ENCODE peak calls at places on chromosomes 7 and 10, in nine cellular contexts. Y is ovary; M is glutamatergic neuron; S is adrenal gland; O is cardiac muscle cell; L is H9; Z is breast epithelium; R is SK-N-SH; B is CD8-positive, alpha-beta T cell. I is an unnamed sample.

GRCh38 chr7:20172736-20173334 is 44.3 kb downstream of the MACC1 start:
- DNase-seq in Y (peak), M (peak), S (peak), O (peak), L (peak), Z (no peak), R (peak), B (no peak), I (peak)

GRCh38 chr7:148084138-148084537 is 506.4 kb upstream of the C7orf33 start:
- DNase-seq in Y (peak), M (peak), S (peak), O (peak), L (peak), Z (no peak), R (peak), B (no peak), I (no peak)

GRCh38 chr10:97332586-97333350 is 1.8 kb downstream of the FRAT2 start:
- DNase-seq in Y (peak), M (no peak), S (peak), O (peak), L (peak), Z (no peak), R (no peak), B (no peak), I (no peak)

GRCh38 chr10:89798092-89798491 is 96.7 kb downstream of the KIF20B start:
- DNase-seq in Y (no peak), M (no peak), S (no peak), O (no peak), L (no peak), Z (no peak), R (no peak), B (no peak), I (no peak)

GRCh38 chr10:97689637-97690036 is 2.6 kb upstream of the AVPI1 start:
- DNase-seq in Y (no peak), M (no peak), S (no peak), O (peak), L (no peak), Z (no peak), R (no peak), B (no peak), I (no peak)

GRCh38 chr7:105006367-105007139 is 7.5 kb upstream of the KMT2E start:
- DNase-seq in Y (no peak), M (no peak), S (no peak), O (no peak), L (no peak), Z (no peak), R (no peak), B (no peak), I (no peak)

GRCh38 chr10:44426247-44427034 is 41.5 kb upstream of the CXCL12 start:
- DNase-seq in Y (no peak), M (no peak), S (no peak), O (no peak), L (no peak), Z (no peak), R (no peak), B (no peak), I (no peak)

GRCh38 chr7:140478361-140479061 is 794 bp downstream of the MKRN1 start:
- DNase-seq in Y (peak), M (peak), S (peak), O (peak), L (peak), Z (peak), R (peak), B (peak), I (peak)

GRCh38 chr10:98638920-98639319 is 192.2 kb upstream of the HPS1 start:
- DNase-seq in Y (no peak), M (no peak), S (no peak), O (no peak), L (no peak), Z (no peak), R (no peak), B (no peak), I (no peak)

GRCh38 chr7:28592861-28593260 is 180.5 kb downstream of the CREB5 start:
- DNase-seq in Y (no peak), M (no peak), S (no peak), O (no peak), L (no peak), Z (no peak), R (no peak), B (no peak), I (no peak)

GRCh38 chr7:98394377-98394836 is 6.5 kb downstream of the BAIAP2L1 start:
- DNase-seq in Y (no peak), M (no peak), S (no peak), O (peak), L (no peak), Z (no peak), R (no peak), B (no peak), I (no peak)

DNA sequence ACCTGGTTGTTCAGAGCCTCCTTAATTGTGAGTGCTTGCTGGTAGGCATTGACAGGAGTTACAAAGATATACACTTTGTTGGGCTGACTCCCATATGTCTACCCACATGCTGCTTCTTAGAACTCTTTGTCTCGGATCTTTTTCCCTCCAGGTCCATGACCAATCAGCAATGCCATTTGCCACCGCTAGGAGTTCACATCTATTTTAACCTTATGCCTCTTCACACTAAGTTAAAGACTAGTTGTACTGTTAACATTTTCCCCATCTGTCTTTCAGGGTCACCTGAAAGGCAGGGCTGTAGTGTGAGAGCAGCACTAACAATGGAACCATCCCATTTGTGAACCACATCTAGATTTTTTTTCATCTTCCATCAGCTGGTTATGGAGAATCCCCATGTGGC is 226.7 kb upstream of the NPY start:
- DNase-seq in Y (no peak), M (no peak), S (no peak), O (no peak), L (no peak), Z (no peak), R (no peak), B (no peak), I (no peak)
- TF ChIP-seq CTCF in Y (no peak), M (peak), S (no peak), O (no peak), L (peak), Z (no peak), R (peak), B (no peak), I (no peak)

GRCh38 chr7:93894426-93894825 is 3.9 kb upstream of the TFPI2 start:
- DNase-seq in Y (no peak), M (no peak), S (no peak), O (no peak), L (no peak), Z (no peak), R (no peak), B (no peak), I (no peak)

GRCh38 chr7:93889261-93889660 is 1.3 kb downstream of the TFPI2 start:
- DNase-seq in Y (no peak), M (no peak), S (no peak), O (peak), L (no peak), Z (no peak), R (no peak), B (no peak), I (no peak)

GRCh38 chr7:93894966-93895650 is 4.6 kb upstream of the TFPI2 start:
- DNase-seq in Y (no peak), M (no peak), S (no peak), O (peak), L (no peak), Z (no peak), R (no peak), B (no peak), I (no peak)

GRCh38 chr7:93890041-93890463 is 501 bp downstream of the TFPI2 start:
- DNase-seq in Y (peak), M (peak), S (no peak), O (peak), L (peak), Z (no peak), R (peak), B (no peak), I (peak)

GRCh38 chr7:93890464-93891068 is at the start of gene TFPI2:
- DNase-seq in Y (peak), M (peak), S (peak), O (peak), L (peak), Z (no peak), R (peak), B (no peak), I (peak)
- TF ChIP-seq CTCF in Y (no peak), M (no peak), S (no peak), O (peak), L (no peak), Z (no peak), R (no peak), B (no peak), I (no peak)

GRCh38 chr7:141752634-141753033 is 11.3 kb upstream of the TAS2R3 start:
- DNase-seq in Y (no peak), M (no peak), S (no peak), O (no peak), L (no peak), Z (no peak), R (no peak), B (no peak), I (no peak)

DNA sequence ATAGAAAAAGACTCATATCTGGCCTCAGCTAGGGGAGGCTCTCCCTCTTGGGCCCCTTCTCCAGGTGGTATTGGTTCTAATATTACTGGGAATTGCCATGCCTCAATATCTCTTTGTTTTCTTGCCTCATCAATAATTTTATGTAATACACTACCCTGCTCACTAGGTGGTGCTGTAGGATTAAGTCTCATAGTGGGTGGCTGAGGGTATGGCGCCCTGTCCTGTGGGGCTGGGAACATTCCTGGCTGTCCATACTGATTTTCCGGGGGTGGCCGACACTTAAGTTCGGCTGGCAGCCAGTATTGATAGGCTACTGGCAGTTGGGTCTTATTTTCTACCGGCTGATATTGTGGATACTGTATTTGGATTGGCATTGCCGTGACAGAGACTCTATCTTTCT is 9.0 kb upstream of the TAS2R3 start:
- DNase-seq in Y (no peak), M (no peak), S (no peak), O (peak), L (peak), Z (no peak), R (peak), B (no peak), I (no peak)
- TF ChIP-seq CTCF in Y (no peak), M (peak), S (peak), O (peak), L (peak), Z (no peak), R (peak), B (peak), I (no peak)

DNA sequence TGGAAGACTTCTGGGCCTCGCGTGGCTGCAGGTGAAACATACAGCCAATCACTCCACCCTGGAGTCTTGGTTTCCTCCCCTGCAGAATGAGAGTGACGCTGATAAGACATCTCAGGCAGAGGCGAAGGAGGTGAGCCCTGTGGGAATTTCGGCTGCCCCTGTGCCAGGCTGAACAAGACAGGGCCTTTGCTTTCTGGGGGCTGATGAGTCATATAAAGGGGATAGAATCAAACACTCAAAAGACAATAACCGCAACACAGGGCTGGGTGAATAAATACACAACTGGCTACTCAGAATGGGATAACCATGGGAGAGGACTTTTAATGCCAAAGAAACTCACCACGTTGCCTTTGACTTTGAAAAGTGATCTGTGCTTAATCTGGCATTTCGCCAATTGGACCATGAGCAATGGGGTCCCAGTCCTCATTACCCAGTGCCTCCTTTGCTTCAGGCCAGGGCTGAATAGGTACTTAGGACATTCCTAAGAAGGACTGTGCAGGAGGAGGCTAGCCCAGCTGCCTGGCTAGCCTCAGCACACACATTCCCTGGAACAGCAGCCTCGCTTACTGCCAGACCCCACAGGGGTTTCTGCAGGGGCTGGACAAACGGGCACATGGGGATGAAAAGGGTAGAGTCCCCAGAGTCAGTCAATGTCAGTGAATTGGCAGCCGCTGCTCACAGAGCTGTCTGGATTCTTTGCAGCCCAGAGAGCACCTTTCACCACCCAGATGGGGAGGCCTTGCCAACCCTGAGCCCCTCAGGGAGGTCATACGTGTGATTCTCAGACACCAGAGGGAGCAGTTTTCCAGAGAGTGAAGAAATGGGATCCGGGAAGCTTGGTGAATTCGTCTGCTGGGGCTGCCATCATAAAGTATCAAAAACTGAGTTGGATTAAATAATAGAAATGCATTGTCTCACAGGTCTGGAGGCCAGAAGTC is 143.5 kb downstream of the KCNMA1 start:
- DNase-seq in Y (no peak), M (no peak), S (no peak), O (peak), L (peak), Z (no peak), R (peak), B (no peak), I (no peak)
- TF ChIP-seq CTCF in Y (no peak), M (no peak), S (peak), O (peak), L (peak), Z (no peak), R (peak), B (no peak), I (no peak)

DNA sequence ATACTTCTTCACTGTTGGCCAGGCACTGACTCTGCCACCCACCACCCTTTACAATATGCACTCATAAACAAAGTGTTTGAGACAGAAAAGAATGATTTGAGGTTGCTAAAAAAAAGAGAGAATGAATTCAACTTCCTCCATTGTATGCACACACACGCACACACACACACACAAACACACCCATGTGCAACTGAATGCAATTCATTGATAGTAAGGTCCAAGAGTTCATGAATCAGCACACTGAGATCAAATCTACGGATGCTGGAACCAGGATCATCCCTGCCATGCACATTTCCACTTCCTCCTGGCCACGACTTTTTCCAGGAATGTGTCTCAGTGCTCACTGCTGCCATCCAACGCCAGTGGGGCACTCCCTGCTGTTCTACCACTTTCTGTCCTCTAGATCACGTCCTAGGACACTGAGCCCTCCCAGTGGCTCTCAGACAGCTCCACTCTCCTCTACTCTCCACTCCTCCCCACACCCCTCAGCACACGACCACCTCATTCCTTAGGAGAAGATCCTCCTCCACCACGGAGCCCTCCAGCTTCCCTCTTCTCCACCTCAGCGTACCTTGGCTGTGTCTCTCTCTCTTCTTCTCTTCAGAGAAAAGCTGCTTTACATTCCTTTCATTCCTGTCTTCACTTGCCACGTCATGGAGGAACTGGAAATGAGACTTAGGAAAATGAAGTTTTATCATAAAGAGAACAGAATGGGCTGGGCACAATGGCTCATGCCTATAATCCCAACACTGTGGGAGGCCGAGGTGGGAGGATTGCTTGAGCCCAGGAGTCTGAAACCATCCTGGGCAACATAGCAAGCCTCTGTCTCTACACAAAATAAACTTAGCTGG is 12.0 kb upstream of the TMEM213 start:
- DNase-seq in Y (no peak), M (no peak), S (no peak), O (peak), L (no peak), Z (no peak), R (no peak), B (no peak), I (no peak)
- TF ChIP-seq CTCF in Y (no peak), M (no peak), S (no peak), O (no peak), L (no peak), Z (no peak), R (no peak), B (no peak), I (no peak)

GRCh38 chr7:144006029-144006428 is 5.9 kb downstream of the OR6B1 start:
- DNase-seq in Y (no peak), M (no peak), S (no peak), O (no peak), L (no peak), Z (no peak), R (no peak), B (no peak), I (no peak)

GRCh38 chr7:144009361-144009760 is 9.2 kb downstream of the OR6B1 start:
- DNase-seq in Y (no peak), M (no peak), S (no peak), O (no peak), L (no peak), Z (no peak), R (no peak), B (no peak), I (no peak)

GRCh38 chr7:144011458-144012230 is 11.5 kb downstream of the OR6B1 start:
- DNase-seq in Y (no peak), M (no peak), S (no peak), O (no peak), L (no peak), Z (no peak), R (peak), B (no peak), I (no peak)
- TF ChIP-seq CTCF in Y (no peak), M (no peak), S (no peak), O (no peak), L (no peak), Z (no peak), R (peak), B (no peak), I (no peak)

DNA sequence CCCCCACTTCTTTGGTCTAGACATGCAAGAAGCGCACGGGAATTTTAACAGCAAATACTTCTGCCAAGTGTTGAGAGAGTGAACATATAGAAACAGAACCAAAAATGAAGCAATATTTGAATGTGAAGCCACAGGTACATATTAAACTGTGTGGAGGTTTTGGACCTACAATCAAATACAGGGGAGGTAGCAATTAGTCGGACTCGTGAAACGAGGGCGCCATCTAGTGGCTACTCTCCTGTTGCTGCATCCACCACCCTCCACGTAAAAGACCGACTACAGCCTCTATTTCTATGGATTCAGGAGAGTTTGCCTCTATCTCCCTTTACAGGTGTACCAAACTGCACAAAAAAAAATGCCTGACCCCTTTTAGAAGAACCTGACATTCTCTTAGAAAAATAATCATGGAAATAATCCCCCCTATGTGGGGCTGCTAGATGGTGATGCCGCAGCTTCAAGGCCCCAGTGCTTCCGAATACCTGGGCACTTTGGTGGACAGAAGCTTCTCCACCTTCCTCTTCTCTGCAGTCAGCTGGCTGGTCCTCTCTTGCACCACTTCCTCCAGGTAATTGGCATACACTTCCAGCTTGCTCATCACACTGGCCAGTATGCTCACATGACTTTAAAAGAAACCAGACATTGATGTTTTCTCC is 31.7 kb downstream of the TECTB start:
- DNase-seq in Y (peak), M (peak), S (peak), O (peak), L (peak), Z (peak), R (peak), B (peak), I (peak)
- TF ChIP-seq CTCF in Y (peak), M (peak), S (peak), O (peak), L (peak), Z (peak), R (peak), B (peak), I (peak)

I was measured in activated B cell treated with CpG ODN at 0.5 μM for 24 hours.